ENCODE peak calls at places on chromosome 6, in nine cellular contexts. One of them, this sample, is unnamed.
A peak's percentile ranks its signal among the peaks of the same experiment; 100 is the strongest.

GRCh38 chr6:142602972-142603371 is 301.2 kb downstream of the ADGRG6 start:
- DNase-seq in foreskin fibroblast: no peak
- DNase-seq in sigmoid colon: no peak
- DNase-seq in thoracic aorta: no peak
- DNase-seq in A549: no peak
- DNase-seq in fibroblast of pulmonary artery: no peak
- DNase-seq in CD8-positive, alpha-beta T cell: no peak
- DNase-seq in neural crest cell: no peak
- DNase-seq in mucosa of descending colon: no peak
- DNase-seq in this sample: no peak

GRCh38 chr6:115356371-115356770 is 704.3 kb downstream of the FRK start:
- DNase-seq in thoracic aorta: no peak
- DNase-seq in fibroblast of pulmonary artery: no peak
- DNase-seq in neural crest cell: no peak
- DNase-seq in sigmoid colon: no peak
- DNase-seq in A549: no peak
- DNase-seq in mucosa of descending colon: no peak
- DNase-seq in foreskin fibroblast: no peak
- DNase-seq in CD8-positive, alpha-beta T cell: no peak
- DNase-seq in this sample: no peak

GRCh38 chr6:16136086-16136485 is 7.2 kb downstream of the MYLIP start:
- DNase-seq in CD8-positive, alpha-beta T cell: peak; percentile 47
- DNase-seq in A549: no peak
- DNase-seq in fibroblast of pulmonary artery: no peak
- DNase-seq in sigmoid colon: no peak
- DNase-seq in foreskin fibroblast: no peak
- DNase-seq in neural crest cell: no peak
- DNase-seq in mucosa of descending colon: no peak
- DNase-seq in thoracic aorta: no peak
- DNase-seq in this sample: no peak

GRCh38 chr6:113651120-113651519 is 206.0 kb upstream of the MARCKS start:
- DNase-seq in neural crest cell: no peak
- DNase-seq in CD8-positive, alpha-beta T cell: no peak
- DNase-seq in foreskin fibroblast: no peak
- DNase-seq in fibroblast of pulmonary artery: no peak
- DNase-seq in mucosa of descending colon: peak; percentile 38
- DNase-seq in thoracic aorta: no peak
- DNase-seq in A549: no peak
- DNase-seq in sigmoid colon: no peak
- DNase-seq in this sample: no peak

GRCh38 chr6:70494833-70495232 is 71.9 kb upstream of the SDHAF4 start:
- DNase-seq in fibroblast of pulmonary artery: no peak
- DNase-seq in thoracic aorta: no peak
- DNase-seq in sigmoid colon: no peak
- DNase-seq in CD8-positive, alpha-beta T cell: no peak
- DNase-seq in mucosa of descending colon: no peak
- DNase-seq in foreskin fibroblast: no peak
- DNase-seq in neural crest cell: no peak
- DNase-seq in A549: no peak
- DNase-seq in this sample: no peak

GRCh38 chr6:33692760-33693158 is 18.7 kb downstream of the UQCC2 start:
- DNase-seq in mucosa of descending colon: peak; percentile 49
- DNase-seq in thoracic aorta: no peak
- DNase-seq in sigmoid colon: no peak
- DNase-seq in CD8-positive, alpha-beta T cell: peak; percentile 69
- DNase-seq in fibroblast of pulmonary artery: no peak
- DNase-seq in neural crest cell: no peak
- DNase-seq in foreskin fibroblast: peak; percentile 79
- DNase-seq in A549: no peak
- DNase-seq in this sample: no peak

GRCh38 chr6:126381498-126381897 is 41.6 kb downstream of the CENPW start:
- DNase-seq in mucosa of descending colon: no peak
- DNase-seq in fibroblast of pulmonary artery: no peak
- DNase-seq in neural crest cell: no peak
- DNase-seq in foreskin fibroblast: no peak
- DNase-seq in A549: no peak
- DNase-seq in thoracic aorta: no peak
- DNase-seq in sigmoid colon: no peak
- DNase-seq in CD8-positive, alpha-beta T cell: no peak
- DNase-seq in this sample: no peak

GRCh38 chr6:9139762-9140161 is 704.4 kb upstream of the SLC35B3 start:
- DNase-seq in neural crest cell: no peak
- DNase-seq in sigmoid colon: no peak
- DNase-seq in mucosa of descending colon: no peak
- DNase-seq in CD8-positive, alpha-beta T cell: no peak
- DNase-seq in fibroblast of pulmonary artery: peak; percentile 3
- DNase-seq in thoracic aorta: no peak
- DNase-seq in foreskin fibroblast: peak; percentile 88
- DNase-seq in A549: no peak
- DNase-seq in this sample: peak; percentile 57

GRCh38 chr6:33689148-33689494 is 22.4 kb downstream of the UQCC2 start:
- DNase-seq in sigmoid colon: no peak
- DNase-seq in foreskin fibroblast: no peak
- DNase-seq in neural crest cell: no peak
- DNase-seq in A549: no peak
- DNase-seq in CD8-positive, alpha-beta T cell: no peak
- DNase-seq in thoracic aorta: no peak
- DNase-seq in mucosa of descending colon: no peak
- DNase-seq in fibroblast of pulmonary artery: no peak
- DNase-seq in this sample: no peak

GRCh38 chr6:132202569-132202968 is 198.7 kb downstream of the MOXD1 start:
- DNase-seq in fibroblast of pulmonary artery: peak; percentile 84
- DNase-seq in CD8-positive, alpha-beta T cell: no peak
- DNase-seq in neural crest cell: no peak
- DNase-seq in mucosa of descending colon: peak; percentile 27
- DNase-seq in thoracic aorta: no peak
- DNase-seq in sigmoid colon: peak; percentile 69
- DNase-seq in A549: no peak
- DNase-seq in foreskin fibroblast: peak; percentile 80
- DNase-seq in this sample: no peak

GRCh38 chr6:106287215-106287614 is 38.3 kb downstream of the ATG5 start:
- DNase-seq in neural crest cell: no peak
- DNase-seq in CD8-positive, alpha-beta T cell: no peak
- DNase-seq in foreskin fibroblast: no peak
- DNase-seq in mucosa of descending colon: no peak
- DNase-seq in thoracic aorta: no peak
- DNase-seq in sigmoid colon: no peak
- DNase-seq in A549: no peak
- DNase-seq in fibroblast of pulmonary artery: no peak
- DNase-seq in this sample: no peak

GRCh38 chr6:3015144-3015543 is 15.4 kb downstream of the NQO2 start:
- DNase-seq in mucosa of descending colon: no peak
- DNase-seq in neural crest cell: no peak
- DNase-seq in sigmoid colon: no peak
- DNase-seq in foreskin fibroblast: no peak
- DNase-seq in CD8-positive, alpha-beta T cell: no peak
- DNase-seq in thoracic aorta: no peak
- DNase-seq in A549: no peak
- DNase-seq in fibroblast of pulmonary artery: no peak
- DNase-seq in this sample: no peak

GRCh38 chr6:129871220-129871619 is 10.1 kb upstream of the TMEM244 start:
- DNase-seq in CD8-positive, alpha-beta T cell: no peak
- DNase-seq in sigmoid colon: no peak
- DNase-seq in thoracic aorta: no peak
- DNase-seq in A549: no peak
- DNase-seq in neural crest cell: no peak
- DNase-seq in foreskin fibroblast: no peak
- DNase-seq in mucosa of descending colon: no peak
- DNase-seq in fibroblast of pulmonary artery: no peak
- DNase-seq in this sample: no peak

GRCh38 chr6:154508573-154509375 is 1.7 kb downstream of the CNKSR3 start:
- DNase-seq in thoracic aorta: no peak
- DNase-seq in mucosa of descending colon: peak; percentile 69
- DNase-seq in sigmoid colon: peak; percentile 67
- DNase-seq in fibroblast of pulmonary artery: no peak
- DNase-seq in A549: no peak
- DNase-seq in foreskin fibroblast: no peak
- DNase-seq in CD8-positive, alpha-beta T cell: no peak
- DNase-seq in neural crest cell: no peak
- DNase-seq in this sample: peak; percentile 22

GRCh38 chr6:21003780-21004541 is 469.7 kb downstream of the CDKAL1 start:
- DNase-seq in neural crest cell: no peak
- DNase-seq in thoracic aorta: no peak
- DNase-seq in sigmoid colon: no peak
- DNase-seq in fibroblast of pulmonary artery: peak; percentile 86
- DNase-seq in foreskin fibroblast: peak; percentile 50
- DNase-seq in CD8-positive, alpha-beta T cell: no peak
- DNase-seq in mucosa of descending colon: no peak
- DNase-seq in A549: peak; percentile 67
- DNase-seq in this sample: peak; percentile 38

GRCh38 chr6:39100358-39100757 is 14.6 kb downstream of the SAYSD1 start:
- DNase-seq in fibroblast of pulmonary artery: no peak
- DNase-seq in mucosa of descending colon: no peak
- DNase-seq in foreskin fibroblast: no peak
- DNase-seq in thoracic aorta: no peak
- DNase-seq in A549: no peak
- DNase-seq in sigmoid colon: no peak
- DNase-seq in neural crest cell: no peak
- DNase-seq in CD8-positive, alpha-beta T cell: no peak
- DNase-seq in this sample: no peak

GRCh38 chr6:39104528-39104927 is 10.5 kb downstream of the SAYSD1 start:
- DNase-seq in fibroblast of pulmonary artery: no peak
- DNase-seq in foreskin fibroblast: no peak
- DNase-seq in neural crest cell: no peak
- DNase-seq in A549: no peak
- DNase-seq in mucosa of descending colon: no peak
- DNase-seq in CD8-positive, alpha-beta T cell: no peak
- DNase-seq in sigmoid colon: no peak
- DNase-seq in thoracic aorta: no peak
- DNase-seq in this sample: no peak

GRCh38 chr6:39102821-39103136 is 12.2 kb downstream of the SAYSD1 start:
- DNase-seq in fibroblast of pulmonary artery: no peak
- DNase-seq in A549: no peak
- DNase-seq in mucosa of descending colon: no peak
- DNase-seq in CD8-positive, alpha-beta T cell: no peak
- DNase-seq in thoracic aorta: no peak
- DNase-seq in neural crest cell: no peak
- DNase-seq in sigmoid colon: no peak
- DNase-seq in foreskin fibroblast: no peak
- DNase-seq in this sample: no peak

GRCh38 chr6:39107034-39107433 is 8.0 kb downstream of the SAYSD1 start:
- DNase-seq in neural crest cell: no peak
- DNase-seq in mucosa of descending colon: no peak
- DNase-seq in thoracic aorta: no peak
- DNase-seq in A549: no peak
- DNase-seq in fibroblast of pulmonary artery: no peak
- DNase-seq in CD8-positive, alpha-beta T cell: no peak
- DNase-seq in foreskin fibroblast: no peak
- DNase-seq in sigmoid colon: no peak
- DNase-seq in this sample: no peak

GRCh38 chr6:39102024-39102820 is 12.8 kb downstream of the SAYSD1 start:
- DNase-seq in sigmoid colon: no peak
- DNase-seq in mucosa of descending colon: peak; percentile 23
- DNase-seq in neural crest cell: peak; percentile 36
- DNase-seq in CD8-positive, alpha-beta T cell: no peak
- DNase-seq in fibroblast of pulmonary artery: peak; percentile 81
- DNase-seq in foreskin fibroblast: peak; percentile 4
- DNase-seq in A549: no peak
- DNase-seq in thoracic aorta: no peak
- DNase-seq in this sample: peak; percentile 42
- TF ChIP-seq CTCF in sigmoid colon: no peak
- TF ChIP-seq CTCF in mucosa of descending colon: no peak
- TF ChIP-seq CTCF in neural crest cell: peak; percentile 70
- TF ChIP-seq CTCF in CD8-positive, alpha-beta T cell: no peak
- TF ChIP-seq CTCF in fibroblast of pulmonary artery: peak; percentile 55
- TF ChIP-seq CTCF in foreskin fibroblast: peak; percentile 28
- TF ChIP-seq CTCF in A549: no peak
- TF ChIP-seq CTCF in thoracic aorta: peak; percentile 26
- TF ChIP-seq CTCF in this sample: no peak

GRCh38 chr6:168064226-168064807 is 14.7 kb downstream of the FRMD1 start:
- DNase-seq in mucosa of descending colon: no peak
- DNase-seq in sigmoid colon: no peak
- DNase-seq in fibroblast of pulmonary artery: no peak
- DNase-seq in foreskin fibroblast: no peak
- DNase-seq in A549: no peak
- DNase-seq in CD8-positive, alpha-beta T cell: no peak
- DNase-seq in neural crest cell: no peak
- DNase-seq in thoracic aorta: no peak
- DNase-seq in this sample: no peak
- TF ChIP-seq CTCF in mucosa of descending colon: no peak
- TF ChIP-seq CTCF in sigmoid colon: no peak
- TF ChIP-seq CTCF in fibroblast of pulmonary artery: no peak
- TF ChIP-seq CTCF in foreskin fibroblast: no peak
- TF ChIP-seq CTCF in A549: no peak
- TF ChIP-seq CTCF in CD8-positive, alpha-beta T cell: no peak
- TF ChIP-seq CTCF in neural crest cell: no peak
- TF ChIP-seq CTCF in thoracic aorta: no peak
- TF ChIP-seq CTCF in this sample: no peak

GRCh38 chr6:149925974-149926777 is 3.3 kb upstream of the RAET1G start:
- DNase-seq in fibroblast of pulmonary artery: peak; percentile 79
- DNase-seq in mucosa of descending colon: peak; percentile 98
- DNase-seq in sigmoid colon: peak; percentile 94
- DNase-seq in A549: peak; percentile 70
- DNase-seq in foreskin fibroblast: peak; percentile 73
- DNase-seq in thoracic aorta: peak; percentile 82
- DNase-seq in CD8-positive, alpha-beta T cell: peak; percentile 72
- DNase-seq in neural crest cell: peak; percentile 88
- DNase-seq in this sample: peak; percentile 90

GRCh38 chr6:149931501-149931900 is 8.6 kb upstream of the RAET1G start:
- DNase-seq in mucosa of descending colon: no peak
- DNase-seq in thoracic aorta: no peak
- DNase-seq in neural crest cell: no peak
- DNase-seq in sigmoid colon: no peak
- DNase-seq in fibroblast of pulmonary artery: no peak
- DNase-seq in CD8-positive, alpha-beta T cell: no peak
- DNase-seq in A549: no peak
- DNase-seq in foreskin fibroblast: no peak
- DNase-seq in this sample: no peak

GRCh38 chr6:149925253-149925973 is 2.5 kb upstream of the RAET1G start:
- DNase-seq in CD8-positive, alpha-beta T cell: no peak
- DNase-seq in thoracic aorta: no peak
- DNase-seq in fibroblast of pulmonary artery: peak; percentile 18
- DNase-seq in neural crest cell: no peak
- DNase-seq in mucosa of descending colon: peak; percentile 27
- DNase-seq in foreskin fibroblast: no peak
- DNase-seq in A549: no peak
- DNase-seq in sigmoid colon: no peak
- DNase-seq in this sample: no peak

GRCh38 chr6:149933036-149933435 is 8.8 kb upstream of the ULBP2 start:
- DNase-seq in foreskin fibroblast: no peak
- DNase-seq in A549: no peak
- DNase-seq in mucosa of descending colon: no peak
- DNase-seq in neural crest cell: no peak
- DNase-seq in thoracic aorta: no peak
- DNase-seq in fibroblast of pulmonary artery: no peak
- DNase-seq in CD8-positive, alpha-beta T cell: no peak
- DNase-seq in sigmoid colon: no peak
- DNase-seq in this sample: no peak

GRCh38 chr6:149929422-149929821 is 6.5 kb upstream of the RAET1G start:
- DNase-seq in neural crest cell: no peak
- DNase-seq in CD8-positive, alpha-beta T cell: no peak
- DNase-seq in thoracic aorta: no peak
- DNase-seq in fibroblast of pulmonary artery: no peak
- DNase-seq in A549: no peak
- DNase-seq in mucosa of descending colon: no peak
- DNase-seq in foreskin fibroblast: no peak
- DNase-seq in sigmoid colon: no peak
- DNase-seq in this sample: no peak
- TF ChIP-seq CTCF in neural crest cell: peak; percentile 55
- TF ChIP-seq CTCF in CD8-positive, alpha-beta T cell: peak; percentile 45
- TF ChIP-seq CTCF in thoracic aorta: no peak
- TF ChIP-seq CTCF in fibroblast of pulmonary artery: peak; percentile 54
- TF ChIP-seq CTCF in A549: no peak
- TF ChIP-seq CTCF in mucosa of descending colon: no peak
- TF ChIP-seq CTCF in foreskin fibroblast: peak; percentile 43
- TF ChIP-seq CTCF in sigmoid colon: no peak
- TF ChIP-seq CTCF in this sample: peak; percentile 12

GRCh38 chr6:5729813-5730212 is 276.9 kb downstream of the NRN1 start:
- DNase-seq in fibroblast of pulmonary artery: no peak
- DNase-seq in foreskin fibroblast: no peak
- DNase-seq in A549: no peak
- DNase-seq in neural crest cell: no peak
- DNase-seq in sigmoid colon: no peak
- DNase-seq in mucosa of descending colon: no peak
- DNase-seq in CD8-positive, alpha-beta T cell: no peak
- DNase-seq in thoracic aorta: no peak
- DNase-seq in this sample: no peak
- TF ChIP-seq CTCF in fibroblast of pulmonary artery: no peak
- TF ChIP-seq CTCF in foreskin fibroblast: no peak
- TF ChIP-seq CTCF in A549: no peak
- TF ChIP-seq CTCF in neural crest cell: no peak
- TF ChIP-seq CTCF in sigmoid colon: no peak
- TF ChIP-seq CTCF in mucosa of descending colon: no peak
- TF ChIP-seq CTCF in CD8-positive, alpha-beta T cell: no peak
- TF ChIP-seq CTCF in thoracic aorta: no peak
- TF ChIP-seq CTCF in this sample: no peak

This sample was measured in MCF 10A.